ENCODE peak calls at places on chromosomes 6 and 20, in five cellular contexts. One of them, this sample, is unnamed.

GRCh38 chr6:48977573-48977972 is 485.5 kb downstream of the MMUT start:
- DNase-seq in AG09309: no peak
- DNase-seq in immature natural killer cell: no peak
- DNase-seq in activated T-cell treated with anti-CD3 and anti-CD28 coated beads, Interleukin-2, amount 50 U/mL, for 72 hours: no peak
- DNase-seq in RPMI7951: no peak
- DNase-seq in this sample: no peak

GRCh38 chr6:71349395-71349794 is 60.8 kb downstream of the OGFRL1 start:
- DNase-seq in AG09309: no peak
- DNase-seq in immature natural killer cell: peak
- DNase-seq in activated T-cell treated with anti-CD3 and anti-CD28 coated beads, Interleukin-2, amount 50 U/mL, for 72 hours: no peak
- DNase-seq in RPMI7951: peak
- DNase-seq in this sample: no peak

GRCh38 chr20:51666126-51666525 is 102.1 kb downstream of the ATP9A start:
- DNase-seq in AG09309: no peak
- DNase-seq in immature natural killer cell: no peak
- DNase-seq in activated T-cell treated with anti-CD3 and anti-CD28 coated beads, Interleukin-2, amount 50 U/mL, for 72 hours: no peak
- DNase-seq in RPMI7951: no peak
- DNase-seq in this sample: no peak

GRCh38 chr6:36839819-36840379 is 655 bp upstream of the CPNE5 start:
- DNase-seq in AG09309: no peak
- DNase-seq in immature natural killer cell: peak
- DNase-seq in activated T-cell treated with anti-CD3 and anti-CD28 coated beads, Interleukin-2, amount 50 U/mL, for 72 hours: peak
- DNase-seq in RPMI7951: no peak
- DNase-seq in this sample: no peak

GRCh38 chr6:163182696-163183095 is 231.8 kb upstream of the QKI start:
- DNase-seq in AG09309: no peak
- DNase-seq in immature natural killer cell: no peak
- DNase-seq in activated T-cell treated with anti-CD3 and anti-CD28 coated beads, Interleukin-2, amount 50 U/mL, for 72 hours: no peak
- DNase-seq in RPMI7951: no peak
- DNase-seq in this sample: no peak

GRCh38 chr6:35780719-35781118 is at the start of gene CLPSL1:
- DNase-seq in AG09309: no peak
- DNase-seq in immature natural killer cell: no peak
- DNase-seq in activated T-cell treated with anti-CD3 and anti-CD28 coated beads, Interleukin-2, amount 50 U/mL, for 72 hours: no peak
- DNase-seq in RPMI7951: no peak
- DNase-seq in this sample: no peak

GRCh38 chr6:144657691-144658090 is 372.6 kb downstream of the UTRN start:
- DNase-seq in AG09309: no peak
- DNase-seq in immature natural killer cell: no peak
- DNase-seq in activated T-cell treated with anti-CD3 and anti-CD28 coated beads, Interleukin-2, amount 50 U/mL, for 72 hours: no peak
- DNase-seq in RPMI7951: no peak
- DNase-seq in this sample: peak

GRCh38 chr6:35562060-35562459 is 49.4 kb upstream of the TULP1 start:
- DNase-seq in AG09309: no peak
- DNase-seq in immature natural killer cell: no peak
- DNase-seq in activated T-cell treated with anti-CD3 and anti-CD28 coated beads, Interleukin-2, amount 50 U/mL, for 72 hours: no peak
- DNase-seq in RPMI7951: no peak
- DNase-seq in this sample: no peak

GRCh38 chr6:33298773-33299236 is at the start of gene RGL2:
- DNase-seq in AG09309: no peak
- DNase-seq in immature natural killer cell: peak
- DNase-seq in activated T-cell treated with anti-CD3 and anti-CD28 coated beads, Interleukin-2, amount 50 U/mL, for 72 hours: peak
- DNase-seq in RPMI7951: peak
- DNase-seq in this sample: no peak

GRCh38 chr6:142187209-142187608 is 40.1 kb downstream of the VTA1 start:
- DNase-seq in AG09309: no peak
- DNase-seq in immature natural killer cell: no peak
- DNase-seq in activated T-cell treated with anti-CD3 and anti-CD28 coated beads, Interleukin-2, amount 50 U/mL, for 72 hours: no peak
- DNase-seq in RPMI7951: peak
- DNase-seq in this sample: no peak

GRCh38 chr6:17490724-17491123 is 97.3 kb downstream of the CAP2 start:
- DNase-seq in AG09309: no peak
- DNase-seq in immature natural killer cell: no peak
- DNase-seq in activated T-cell treated with anti-CD3 and anti-CD28 coated beads, Interleukin-2, amount 50 U/mL, for 72 hours: no peak
- DNase-seq in RPMI7951: peak
- DNase-seq in this sample: no peak

GRCh38 chr6:4021862-4022715 is 56.8 kb downstream of the FAM217A start:
- DNase-seq in AG09309: no peak
- DNase-seq in immature natural killer cell: no peak
- DNase-seq in activated T-cell treated with anti-CD3 and anti-CD28 coated beads, Interleukin-2, amount 50 U/mL, for 72 hours: no peak
- DNase-seq in RPMI7951: peak
- DNase-seq in this sample: no peak

GRCh38 chr6:35090734-35091133 is 50.4 kb downstream of the TCP11 start:
- DNase-seq in AG09309: no peak
- DNase-seq in immature natural killer cell: no peak
- DNase-seq in activated T-cell treated with anti-CD3 and anti-CD28 coated beads, Interleukin-2, amount 50 U/mL, for 72 hours: no peak
- DNase-seq in RPMI7951: no peak
- DNase-seq in this sample: no peak

GRCh38 chr6:122014961-122015360 is 384.5 kb upstream of the HSF2 start:
- DNase-seq in AG09309: peak
- DNase-seq in immature natural killer cell: no peak
- DNase-seq in activated T-cell treated with anti-CD3 and anti-CD28 coated beads, Interleukin-2, amount 50 U/mL, for 72 hours: no peak
- DNase-seq in RPMI7951: peak
- DNase-seq in this sample: no peak

GRCh38 chr6:168542301-168542700 is 101.3 kb downstream of the SMOC2 start:
- DNase-seq in AG09309: no peak
- DNase-seq in immature natural killer cell: no peak
- DNase-seq in activated T-cell treated with anti-CD3 and anti-CD28 coated beads, Interleukin-2, amount 50 U/mL, for 72 hours: no peak
- DNase-seq in RPMI7951: peak
- DNase-seq in this sample: no peak

GRCh38 chr6:138028893-138029292 is 78.3 kb downstream of the PERP start:
- DNase-seq in AG09309: no peak
- DNase-seq in immature natural killer cell: no peak
- DNase-seq in activated T-cell treated with anti-CD3 and anti-CD28 coated beads, Interleukin-2, amount 50 U/mL, for 72 hours: no peak
- DNase-seq in RPMI7951: no peak
- DNase-seq in this sample: no peak

GRCh38 chr20:37804584-37805566 is 98.1 kb upstream of the VSTM2L start:
- DNase-seq in AG09309: no peak
- DNase-seq in immature natural killer cell: peak
- DNase-seq in activated T-cell treated with anti-CD3 and anti-CD28 coated beads, Interleukin-2, amount 50 U/mL, for 72 hours: no peak
- DNase-seq in RPMI7951: peak
- DNase-seq in this sample: no peak

GRCh38 chr6:168837231-168837903 is 396.4 kb downstream of the SMOC2 start:
- DNase-seq in AG09309: no peak
- DNase-seq in immature natural killer cell: no peak
- DNase-seq in activated T-cell treated with anti-CD3 and anti-CD28 coated beads, Interleukin-2, amount 50 U/mL, for 72 hours: no peak
- DNase-seq in RPMI7951: no peak
- DNase-seq in this sample: no peak

GRCh38 chr6:94065707-94066337 is 646.5 kb upstream of the EPHA7 start:
- DNase-seq in AG09309: no peak
- DNase-seq in immature natural killer cell: no peak
- DNase-seq in activated T-cell treated with anti-CD3 and anti-CD28 coated beads, Interleukin-2, amount 50 U/mL, for 72 hours: no peak
- DNase-seq in RPMI7951: no peak
- DNase-seq in this sample: no peak

GRCh38 chr6:157228421-157229218 is 94.7 kb downstream of the TMEM242 start:
- DNase-seq in AG09309: no peak
- DNase-seq in immature natural killer cell: no peak
- DNase-seq in activated T-cell treated with anti-CD3 and anti-CD28 coated beads, Interleukin-2, amount 50 U/mL, for 72 hours: no peak
- DNase-seq in RPMI7951: no peak
- DNase-seq in this sample: no peak

GRCh38 chr20:62601172-62601571 is 41.1 kb upstream of the SLCO4A1 start:
- DNase-seq in AG09309: no peak
- DNase-seq in immature natural killer cell: no peak
- DNase-seq in activated T-cell treated with anti-CD3 and anti-CD28 coated beads, Interleukin-2, amount 50 U/mL, for 72 hours: no peak
- DNase-seq in RPMI7951: no peak
- DNase-seq in this sample: no peak

GRCh38 chr20:19017104-19017690 is 195.2 kb upstream of the SLC24A3 start:
- DNase-seq in AG09309: no peak
- DNase-seq in immature natural killer cell: no peak
- DNase-seq in activated T-cell treated with anti-CD3 and anti-CD28 coated beads, Interleukin-2, amount 50 U/mL, for 72 hours: no peak
- DNase-seq in RPMI7951: no peak
- DNase-seq in this sample: no peak

GRCh38 chr6:139602577-139602976 is 228.1 kb upstream of the CITED2 start:
- DNase-seq in AG09309: no peak
- DNase-seq in immature natural killer cell: no peak
- DNase-seq in activated T-cell treated with anti-CD3 and anti-CD28 coated beads, Interleukin-2, amount 50 U/mL, for 72 hours: no peak
- DNase-seq in RPMI7951: no peak
- DNase-seq in this sample: no peak

GRCh38 chr6:26022166-26022510 is 59.5 kb downstream of the TRIM38 start:
- DNase-seq in AG09309: no peak
- DNase-seq in immature natural killer cell: no peak
- DNase-seq in activated T-cell treated with anti-CD3 and anti-CD28 coated beads, Interleukin-2, amount 50 U/mL, for 72 hours: no peak
- DNase-seq in RPMI7951: peak
- DNase-seq in this sample: peak

GRCh38 chr6:101226677-101227135 is 166.8 kb upstream of the GRIK2 start:
- DNase-seq in AG09309: no peak
- DNase-seq in immature natural killer cell: no peak
- DNase-seq in activated T-cell treated with anti-CD3 and anti-CD28 coated beads, Interleukin-2, amount 50 U/mL, for 72 hours: peak
- DNase-seq in RPMI7951: peak
- DNase-seq in this sample: no peak

GRCh38 chr6:77474973-77475372 is 11.7 kb upstream of the HTR1B start:
- DNase-seq in AG09309: no peak
- DNase-seq in immature natural killer cell: no peak
- DNase-seq in activated T-cell treated with anti-CD3 and anti-CD28 coated beads, Interleukin-2, amount 50 U/mL, for 72 hours: no peak
- DNase-seq in RPMI7951: no peak
- DNase-seq in this sample: no peak

GRCh38 chr20:36183155-36183944 is 28.8 kb downstream of the EPB41L1 start:
- DNase-seq in AG09309: no peak
- DNase-seq in immature natural killer cell: no peak
- DNase-seq in activated T-cell treated with anti-CD3 and anti-CD28 coated beads, Interleukin-2, amount 50 U/mL, for 72 hours: no peak
- DNase-seq in RPMI7951: no peak
- DNase-seq in this sample: no peak

GRCh38 chr6:122374307-122374706 is 25.1 kb upstream of the HSF2 start:
- DNase-seq in AG09309: no peak
- DNase-seq in immature natural killer cell: no peak
- DNase-seq in activated T-cell treated with anti-CD3 and anti-CD28 coated beads, Interleukin-2, amount 50 U/mL, for 72 hours: no peak
- DNase-seq in RPMI7951: no peak
- DNase-seq in this sample: no peak

GRCh38 chr20:25072226-25072811 is 9.6 kb downstream of the VSX1 start:
- DNase-seq in AG09309: no peak
- DNase-seq in immature natural killer cell: no peak
- DNase-seq in activated T-cell treated with anti-CD3 and anti-CD28 coated beads, Interleukin-2, amount 50 U/mL, for 72 hours: no peak
- DNase-seq in RPMI7951: peak
- DNase-seq in this sample: no peak

GRCh38 chr20:50333856-50334255 is 143.2 kb downstream of the CEBPB start:
- DNase-seq in AG09309: peak
- DNase-seq in immature natural killer cell: no peak
- DNase-seq in activated T-cell treated with anti-CD3 and anti-CD28 coated beads, Interleukin-2, amount 50 U/mL, for 72 hours: no peak
- DNase-seq in RPMI7951: peak
- DNase-seq in this sample: no peak

GRCh38 chr6:83511901-83512681 is at the start of gene PRSS35:
- DNase-seq in AG09309: no peak
- DNase-seq in immature natural killer cell: no peak
- DNase-seq in activated T-cell treated with anti-CD3 and anti-CD28 coated beads, Interleukin-2, amount 50 U/mL, for 72 hours: peak
- DNase-seq in RPMI7951: peak
- DNase-seq in this sample: no peak

GRCh38 chr20:31718952-31719643 is 3.6 kb downstream of the BCL2L1 start:
- DNase-seq in AG09309: no peak
- DNase-seq in immature natural killer cell: no peak
- DNase-seq in activated T-cell treated with anti-CD3 and anti-CD28 coated beads, Interleukin-2, amount 50 U/mL, for 72 hours: no peak
- DNase-seq in RPMI7951: no peak
- DNase-seq in this sample: no peak

GRCh38 chr6:117602899-117603588 is 733 bp upstream of the GOPC start:
- DNase-seq in AG09309: no peak
- DNase-seq in immature natural killer cell: no peak
- DNase-seq in activated T-cell treated with anti-CD3 and anti-CD28 coated beads, Interleukin-2, amount 50 U/mL, for 72 hours: no peak
- DNase-seq in RPMI7951: no peak
- DNase-seq in this sample: no peak

GRCh38 chr6:33944686-33945411 is 141.0 kb upstream of the MLN start:
- DNase-seq in AG09309: no peak
- DNase-seq in immature natural killer cell: no peak
- DNase-seq in activated T-cell treated with anti-CD3 and anti-CD28 coated beads, Interleukin-2, amount 50 U/mL, for 72 hours: no peak
- DNase-seq in RPMI7951: no peak
- DNase-seq in this sample: no peak

GRCh38 chr6:152277826-152278247 is 359.3 kb downstream of the SYNE1 start:
- DNase-seq in AG09309: no peak
- DNase-seq in immature natural killer cell: no peak
- DNase-seq in activated T-cell treated with anti-CD3 and anti-CD28 coated beads, Interleukin-2, amount 50 U/mL, for 72 hours: no peak
- DNase-seq in RPMI7951: no peak
- DNase-seq in this sample: no peak

GRCh38 chr6:44037847-44038542 is 89.3 kb downstream of the MRPL14 start:
- DNase-seq in AG09309: no peak
- DNase-seq in immature natural killer cell: no peak
- DNase-seq in activated T-cell treated with anti-CD3 and anti-CD28 coated beads, Interleukin-2, amount 50 U/mL, for 72 hours: no peak
- DNase-seq in RPMI7951: no peak
- DNase-seq in this sample: no peak